ENCODE peak calls at places on chromosomes 12 and 14, in nine cellular contexts. O, R, B, E, V, Q, H, L and K are unnamed samples.

GRCh38 chr12:115823635-115824034 is 453.9 kb downstream of the MED13L start:
- DNase-seq in O (no peak), R (no peak), B (no peak), E (no peak), V (no peak), Q (no peak), H (no peak), L (no peak), K (no peak)

GRCh38 chr14:61150851-61151250 is 130.3 kb downstream of the TMEM30B start:
- DNase-seq in O (no peak), R (no peak), B (no peak), E (no peak), V (no peak), Q (no peak), H (no peak), L (no peak), K (no peak)

GRCh38 chr14:68663385-68664076 is 129.3 kb downstream of the ZFP36L1 start:
- DNase-seq in O (no peak), R (no peak), B (no peak), E (no peak), V (no peak), Q (no peak), H (no peak), L (no peak), K (no peak)

GRCh38 chr14:51095854-51096823 is 1.2 kb upstream of the TRIM9 start:
- DNase-seq in O (no peak), R (peak; percentile 5), B (no peak), E (no peak), V (no peak), Q (peak; percentile 28), H (no peak), L (peak; percentile 26), K (no peak)

GRCh38 chr14:66315548-66315947 is 170.6 kb upstream of the CCDC196 start:
- DNase-seq in O (no peak), R (no peak), B (no peak), E (no peak), V (no peak), Q (no peak), H (peak; percentile 49), L (peak; percentile 27), K (no peak)

GRCh38 chr14:50038398-50039119 is 77.8 kb downstream of the VCPKMT start:
- DNase-seq in O (no peak), R (no peak), B (no peak), E (peak; percentile 74), V (no peak), Q (peak; percentile 19), H (peak; percentile 26), L (peak; percentile 55), K (no peak)

GRCh38 chr14:51616724-51617409 is 34.8 kb upstream of the FRMD6 start:
- DNase-seq in O (no peak), R (peak; percentile 25), B (no peak), E (peak; percentile 78), V (no peak), Q (no peak), H (no peak), L (no peak), K (no peak)

GRCh38 chr14:41872906-41873305 is 266.2 kb downstream of the LRFN5 start:
- DNase-seq in O (no peak), R (no peak), B (no peak), E (peak; percentile 13), V (no peak), Q (no peak), H (no peak), L (no peak), K (no peak)

GRCh38 chr14:29643415-29644206 is 284.0 kb downstream of the PRKD1 start:
- DNase-seq in O (no peak), R (no peak), B (no peak), E (no peak), V (no peak), Q (no peak), H (peak; percentile 8), L (peak; percentile 14), K (no peak)

GRCh38 chr14:105137481-105138020 is 31.0 kb downstream of the JAG2 start:
- DNase-seq in O (no peak), R (no peak), B (no peak), E (no peak), V (no peak), Q (no peak), H (no peak), L (no peak), K (peak; percentile 58)

GRCh38 chr12:78328524-78328923 is 497.8 kb downstream of the NAV3 start:
- DNase-seq in O (no peak), R (no peak), B (no peak), E (no peak), V (no peak), Q (no peak), H (no peak), L (no peak), K (no peak)

GRCh38 chr12:90965204-90965603 is 10.2 kb upstream of the CCER1 start:
- DNase-seq in O (no peak), R (no peak), B (no peak), E (no peak), V (no peak), Q (no peak), H (no peak), L (no peak), K (no peak)

GRCh38 chr14:20632831-20633771 is 8.4 kb downstream of the OR6S1 start:
- DNase-seq in O (no peak), R (no peak), B (peak; percentile 45), E (peak; percentile 53), V (no peak), Q (no peak), H (peak; percentile 97), L (peak; percentile 99), K (no peak)

GRCh38 chr12:13337786-13338185 is 141.3 kb downstream of the EMP1 start:
- DNase-seq in O (no peak), R (no peak), B (no peak), E (no peak), V (no peak), Q (no peak), H (no peak), L (no peak), K (no peak)

GRCh38 chr12:13336216-13336615 is 139.7 kb downstream of the EMP1 start:
- DNase-seq in O (no peak), R (no peak), B (no peak), E (no peak), V (no peak), Q (no peak), H (no peak), L (no peak), K (no peak)

GRCh38 chr12:13339538-13339937 is 143.0 kb downstream of the EMP1 start:
- DNase-seq in O (no peak), R (no peak), B (no peak), E (no peak), V (no peak), Q (no peak), H (no peak), L (no peak), K (no peak)

GRCh38 chr12:13340149-13340548 is 143.6 kb downstream of the EMP1 start:
- DNase-seq in O (no peak), R (no peak), B (no peak), E (no peak), V (no peak), Q (no peak), H (no peak), L (no peak), K (no peak)

GRCh38 chr12:13339091-13339490 is 142.6 kb downstream of the EMP1 start:
- DNase-seq in O (no peak), R (no peak), B (no peak), E (no peak), V (no peak), Q (no peak), H (no peak), L (no peak), K (no peak)
- H3K27ac ChIP-seq in O (no peak overlapping the region), R (no peak overlapping the region), B (no peak overlapping the region), E (no peak overlapping the region), V (no peak overlapping the region), Q (no peak overlapping the region), H (no peak overlapping the region), L (no peak overlapping the region), K (no peak overlapping the region)

DNA sequence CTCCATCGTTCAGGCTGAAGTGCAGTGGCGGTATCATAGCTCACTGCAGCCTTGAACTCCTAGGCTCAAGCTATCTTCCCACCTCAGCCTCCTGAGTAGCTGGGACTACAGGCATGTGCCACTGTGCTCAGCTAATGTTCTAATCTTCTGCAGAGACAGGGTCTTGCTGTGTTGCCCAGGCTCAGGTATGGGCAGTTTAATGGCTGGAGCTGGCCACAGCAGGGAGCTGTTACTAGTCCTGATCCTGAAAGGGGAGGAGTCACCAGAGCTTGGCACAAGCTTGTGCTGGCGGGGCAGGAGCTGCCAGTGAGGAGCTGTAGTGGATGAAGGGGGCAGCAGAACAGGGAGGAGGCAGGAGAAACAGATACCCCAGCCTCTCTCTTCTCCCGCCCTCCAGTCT is 10.6 kb downstream of the TMEM120B start:
- DNase-seq in O (no peak), R (no peak), B (no peak), E (no peak), V (no peak), Q (no peak), H (no peak), L (no peak), K (no peak)
- H3K27ac ChIP-seq in O (no peak overlapping the region), R (no peak overlapping the region), B (no peak overlapping the region), E (no peak overlapping the region), V (no peak overlapping the region), Q (no peak overlapping the region), H (no peak overlapping the region), L (no peak overlapping the region), K (no peak overlapping the region)

GRCh38 chr14:85583311-85583710 is 53.4 kb downstream of the FLRT2 start:
- DNase-seq in O (no peak), R (no peak), B (no peak), E (no peak), V (no peak), Q (no peak), H (no peak), L (no peak), K (no peak)

GRCh38 chr14:85584481-85584880 is 54.5 kb downstream of the FLRT2 start:
- DNase-seq in O (no peak), R (no peak), B (no peak), E (no peak), V (no peak), Q (no peak), H (no peak), L (no peak), K (no peak)

GRCh38 chr14:85590784-85591183 is 60.8 kb downstream of the FLRT2 start:
- DNase-seq in O (no peak), R (no peak), B (no peak), E (no peak), V (no peak), Q (no peak), H (no peak), L (no peak), K (no peak)

DNA sequence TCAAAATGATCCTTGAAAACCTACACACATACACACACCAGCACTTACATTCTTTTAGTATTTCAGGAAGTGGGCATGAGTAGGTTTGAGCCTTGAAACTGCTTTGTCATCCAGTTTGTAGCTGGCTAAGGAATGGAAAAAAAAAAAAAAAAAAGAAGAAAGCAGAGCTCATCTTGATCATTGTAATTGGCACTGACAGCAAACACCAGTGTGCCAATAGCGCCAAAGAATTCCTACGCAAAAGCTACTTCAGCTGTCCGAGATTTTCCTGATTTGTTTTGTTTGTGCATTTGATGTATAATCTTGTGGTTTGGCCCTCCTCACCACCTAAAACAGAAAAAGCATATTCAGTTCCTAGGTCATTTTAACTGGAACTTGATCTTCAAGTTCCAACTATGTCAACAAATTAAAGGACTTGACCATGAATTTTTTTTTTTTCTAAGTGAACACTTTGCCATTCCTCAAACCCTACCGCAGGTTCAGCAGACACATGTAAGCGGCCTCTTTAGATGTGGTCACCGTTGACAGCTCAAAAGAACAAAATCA is 57.3 kb downstream of the FLRT2 start:
- DNase-seq in O (no peak), R (no peak), B (no peak), E (no peak), V (no peak), Q (no peak), H (no peak), L (no peak), K (no peak)
- H3K27ac ChIP-seq in O (no peak overlapping the region), R (no peak overlapping the region), B (no peak overlapping the region), E (no peak overlapping the region), V (no peak overlapping the region), Q (no peak overlapping the region), H (no peak overlapping the region), L (no peak overlapping the region), K (peak overlapping the region; percentile 28)

GRCh38 chr14:77615231-77616132 is 955 bp downstream of the SPTLC2 start:
- DNase-seq in O (no peak), R (no peak), B (peak; percentile 4), E (no peak), V (no peak), Q (no peak), H (peak; percentile 39), L (peak; percentile 40), K (no peak)
- H3K27ac ChIP-seq in O (peak overlapping the region; percentile 86), R (peak overlapping the region; percentile 89), B (peak overlapping the region; percentile 69), E (peak overlapping the region; percentile 40), V (peak overlapping the region; percentile 41), Q (peak overlapping the region; percentile 66), H (peak overlapping the region; percentile 41), L (peak overlapping the region; percentile 85), K (peak overlapping the region; percentile 86)